ENCODE peak calls at places on chromosomes 4 and X, in nine cellular contexts. Y is IMR-90; T is PC-3; O is fibroblast of lung; E is spleen; M is Caco-2; P is lower lobe of right lung; K is body of pancreas; H is effector memory CD4-positive, alpha-beta T cell. G is an unnamed sample.

GRCh38 chr4:108166441-108167315 is 2.1 kb downstream of the LEF1 start:
- DNase-seq in Y (no peak), T (peak; percentile 16), O (peak; percentile 28), E (peak; percentile 81), M (peak; percentile 58), P (no peak), K (peak; percentile 35), H (no peak), G (no peak)

GRCh38 chr4:164383187-164384181 is 370.4 kb upstream of the SMIM31 start:
- DNase-seq in Y (peak; percentile 0), T (no peak), O (peak; percentile 68), E (peak; percentile 66), M (no peak), P (no peak), K (peak; percentile 13), H (no peak), G (peak; percentile 59)

GRCh38 chrX:68894513-68895338 is 65.9 kb downstream of the EFNB1 start:
- DNase-seq in Y (peak; percentile 18), T (peak; percentile 4), O (peak; percentile 47), E (peak; percentile 86), M (no peak), P (peak; percentile 67), K (peak; percentile 56), H (no peak), G (peak; percentile 31)

GRCh38 chrX:77900688-77901087 is 1.4 kb downstream of the COX7B start:
- DNase-seq in Y (no peak), T (no peak), O (no peak), E (no peak), M (no peak), P (no peak), K (no peak), H (no peak), G (no peak)

GRCh38 chr4:55499495-55499894 is 47.2 kb downstream of the CLOCK start:
- DNase-seq in Y (no peak), T (no peak), O (no peak), E (no peak), M (no peak), P (no peak), K (no peak), H (no peak), G (no peak)

GRCh38 chr4:26131711-26132110 is 189.1 kb upstream of the RBPJ start:
- DNase-seq in Y (no peak), T (no peak), O (no peak), E (no peak), M (no peak), P (no peak), K (no peak), H (peak; percentile 26), G (no peak)

GRCh38 chr4:182465114-182465513 is 221.9 kb downstream of the TENM3 start:
- DNase-seq in Y (no peak), T (peak; percentile 13), O (no peak), E (no peak), M (no peak), P (no peak), K (no peak), H (no peak), G (no peak)

GRCh38 chr4:6095897-6096296 is 77.7 kb upstream of the C4orf50 start:
- DNase-seq in Y (no peak), T (no peak), O (no peak), E (no peak), M (no peak), P (no peak), K (no peak), H (no peak), G (no peak)

GRCh38 chr4:105520819-105521790 is 31.3 kb upstream of the ARHGEF38 start:
- DNase-seq in Y (peak; percentile 32), T (peak; percentile 61), O (peak; percentile 67), E (no peak), M (no peak), P (no peak), K (peak; percentile 51), H (no peak), G (no peak)

GRCh38 chr4:42566835-42567234 is 90.1 kb downstream of the ATP8A1 start:
- DNase-seq in Y (no peak), T (no peak), O (no peak), E (no peak), M (no peak), P (no peak), K (no peak), H (no peak), G (no peak)

GRCh38 chr4:159175989-159176375 is 73.1 kb downstream of the RAPGEF2 start:
- DNase-seq in Y (no peak), T (no peak), O (no peak), E (no peak), M (no peak), P (no peak), K (no peak), H (no peak), G (no peak)
- H3K4me3 ChIP-seq in Y (no peak overlapping the region), T (peak overlapping the region; percentile 66), O (no peak overlapping the region), E (no peak overlapping the region), M (peak overlapping the region; percentile 22), P (no peak overlapping the region), K (no peak overlapping the region), H (no peak overlapping the region), G (peak overlapping the region; percentile 33)

GRCh38 chr4:76210502-76210901 is 3.1 kb downstream of the SCARB2 start:
- DNase-seq in Y (no peak), T (no peak), O (no peak), E (no peak), M (no peak), P (no peak), K (no peak), H (no peak), G (no peak)
- H3K4me1 ChIP-seq in Y (peaks cover 16% of the 10 kb centered on the region), T (peaks cover 57% of the 10 kb centered on the region), O (peaks cover 28% of the 10 kb centered on the region), E (peaks cover 85% of the 10 kb centered on the region), M (peaks cover 50% of the 10 kb centered on the region), P (peaks cover 89% of the 10 kb centered on the region), K (peaks cover 86% of the 10 kb centered on the region), H (peaks cover 22% of the 10 kb centered on the region), G (peaks cover 74% of the 10 kb centered on the region)

GRCh38 chrX:15738686-15739016 is 581 bp downstream of the CA5B start:
- DNase-seq in Y (no peak), T (no peak), O (no peak), E (no peak), M (no peak), P (no peak), K (no peak), H (no peak), G (no peak)

GRCh38 chrX:15737957-15738685 is at the start of gene CA5B:
- DNase-seq in Y (peak; percentile 57), T (peak; percentile 94), O (peak; percentile 83), E (peak; percentile 99), M (peak; percentile 85), P (peak; percentile 94), K (peak; percentile 98), H (peak; percentile 95), G (peak; percentile 98)

GRCh38 chrX:15739886-15740285 is 1.8 kb downstream of the CA5B start:
- DNase-seq in Y (peak; percentile 16), T (peak; percentile 41), O (peak; percentile 47), E (no peak), M (no peak), P (no peak), K (no peak), H (no peak), G (no peak)

DNA sequence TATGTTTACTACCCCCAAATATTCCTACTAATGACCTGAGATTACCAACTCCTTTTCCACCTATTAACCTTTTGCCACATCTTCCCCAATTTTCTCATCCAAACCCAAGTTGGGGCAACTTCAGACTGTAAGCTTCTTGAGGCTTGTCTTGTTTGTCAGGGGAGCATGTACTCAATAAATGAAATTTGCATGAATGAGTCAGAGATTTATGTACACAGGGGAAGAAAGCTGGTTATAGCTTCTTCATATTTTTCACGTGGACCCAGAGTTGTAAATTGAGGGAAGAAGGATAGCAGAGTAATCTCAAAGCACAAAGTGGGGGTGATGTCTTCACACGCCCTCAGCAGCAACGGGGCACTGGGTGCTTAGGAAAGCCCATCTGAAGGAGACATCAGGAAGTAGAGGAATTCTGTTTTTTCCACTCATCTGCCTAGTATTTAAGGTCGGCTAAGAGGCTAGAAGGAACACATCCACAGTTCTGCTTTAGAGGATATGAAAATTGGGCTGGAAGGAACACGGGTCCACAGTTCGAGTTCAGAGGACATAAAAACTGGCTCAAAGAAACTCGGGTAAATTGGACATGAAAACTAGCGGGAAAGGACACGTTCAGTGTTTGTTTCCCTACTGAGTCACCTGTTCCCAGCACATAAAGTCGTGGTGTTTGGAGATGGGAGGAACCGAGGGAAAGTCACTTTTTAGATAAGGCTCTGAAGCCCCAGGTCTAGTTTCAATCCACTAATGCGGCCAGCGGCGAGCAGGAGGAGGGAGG is 698 bp upstream of the CA5B start:
- DNase-seq in Y (peak; percentile 10), T (peak; percentile 41), O (no peak), E (no peak), M (no peak), P (no peak), K (no peak), H (no peak), G (no peak)
- H3K4me3 ChIP-seq in Y (peak overlapping the region; percentile 41), T (peak overlapping the region; percentile 60), O (peak overlapping the region; percentile 12), E (no peak overlapping the region), M (peak overlapping the region; percentile 21), P (peak overlapping the region; percentile 60), K (no peak overlapping the region), H (peak overlapping the region; percentile 82), G (peak overlapping the region; percentile 59)

GRCh38 chr4:27463816-27464215 is 603.2 kb downstream of the STIM2 start:
- DNase-seq in Y (peak; percentile 0), T (peak; percentile 80), O (peak; percentile 1), E (no peak), M (no peak), P (no peak), K (no peak), H (no peak), G (no peak)
- H3K4me1 ChIP-seq in Y (no peaks in the 10 kb centered on the region), T (peaks cover 14% of the 10 kb centered on the region), O (no peaks in the 10 kb centered on the region), E (no peaks in the 10 kb centered on the region), M (no peaks in the 10 kb centered on the region), P (no peaks in the 10 kb centered on the region), K (no peaks in the 10 kb centered on the region), H (no peaks in the 10 kb centered on the region), G (no peaks in the 10 kb centered on the region)

DNA sequence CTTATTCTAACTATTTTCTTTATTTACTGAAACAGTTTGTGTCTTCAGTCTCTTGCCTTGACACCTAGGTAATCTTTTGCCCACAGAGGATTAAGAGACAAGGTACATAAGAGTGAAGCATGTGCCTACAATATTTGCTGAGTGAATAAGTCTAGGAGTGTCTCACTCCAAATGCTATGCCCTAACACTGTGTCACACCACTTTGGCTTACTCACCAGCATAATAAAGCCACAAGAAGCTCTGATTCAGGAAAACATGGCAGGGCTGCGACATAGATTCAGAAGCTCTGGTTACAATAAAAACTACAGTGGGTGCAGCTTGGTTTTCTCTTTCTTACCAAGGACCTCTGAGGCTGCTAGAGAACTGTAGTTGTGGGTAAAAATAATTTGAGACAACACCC is 127.1 kb downstream of the RBM46 start:
- DNase-seq in Y (no peak), T (peak; percentile 87), O (no peak), E (no peak), M (no peak), P (no peak), K (no peak), H (no peak), G (no peak)
- H3K4me3 ChIP-seq in Y (no peak overlapping the region), T (no peak overlapping the region), O (no peak overlapping the region), E (no peak overlapping the region), M (no peak overlapping the region), P (no peak overlapping the region), K (no peak overlapping the region), H (no peak overlapping the region), G (no peak overlapping the region)

GRCh38 chr4:24582235-24582863 is 2.0 kb downstream of the DHX15 start:
- DNase-seq in Y (no peak), T (no peak), O (no peak), E (no peak), M (no peak), P (no peak), K (no peak), H (no peak), G (no peak)
- H3K4me1 ChIP-seq in Y (peaks cover 8% of the 10 kb centered on the region), T (peaks cover 17% of the 10 kb centered on the region), O (peaks cover 2% of the 10 kb centered on the region), E (peaks cover 59% of the 10 kb centered on the region), M (peaks cover 19% of the 10 kb centered on the region), P (peaks cover 58% of the 10 kb centered on the region), K (peaks cover 51% of the 10 kb centered on the region), H (peaks cover 29% of the 10 kb centered on the region), G (peaks cover 16% of the 10 kb centered on the region)

G was measured in ascending aorta.